ENCODE peak calls at places on chromosomes 11 and 22, in nine cellular contexts. One of them, this sample, is unnamed.

GRCh38 chr11:69446108-69446507 is 35.4 kb upstream of the LINC01488 start:
- DNase-seq in CD4-positive, CD25-positive, alpha-beta regulatory T cell: no peak
- DNase-seq in EH: no peak
- DNase-seq in coronary artery: no peak
- DNase-seq in HCT116: no peak
- DNase-seq in T-helper 1 cell: no peak
- DNase-seq in kidney tubule cell: no peak
- DNase-seq in glutamatergic neuron: no peak
- DNase-seq in left ventricle myocardium superior: no peak
- DNase-seq in this sample: no peak

GRCh38 chr11:17978553-17979287 is 34.1 kb downstream of the SERGEF start:
- DNase-seq in coronary artery: no peak
- DNase-seq in CD4-positive, CD25-positive, alpha-beta regulatory T cell: no peak
- DNase-seq in kidney tubule cell: peak; percentile 66
- DNase-seq in HCT116: no peak
- DNase-seq in glutamatergic neuron: peak; percentile 83
- DNase-seq in T-helper 1 cell: no peak
- DNase-seq in left ventricle myocardium superior: peak; percentile 57
- DNase-seq in EH: peak; percentile 55
- DNase-seq in this sample: no peak

GRCh38 chr11:66327171-66328035 is 8.8 kb downstream of the RIN1 start:
- DNase-seq in glutamatergic neuron: no peak
- DNase-seq in left ventricle myocardium superior: peak; percentile 46
- DNase-seq in kidney tubule cell: peak; percentile 62
- DNase-seq in HCT116: no peak
- DNase-seq in CD4-positive, CD25-positive, alpha-beta regulatory T cell: no peak
- DNase-seq in EH: peak; percentile 84
- DNase-seq in T-helper 1 cell: no peak
- DNase-seq in coronary artery: no peak
- DNase-seq in this sample: no peak

GRCh38 chr11:12124306-12124705 is 13.9 kb downstream of the MICAL2 start:
- DNase-seq in T-helper 1 cell: no peak
- DNase-seq in glutamatergic neuron: no peak
- DNase-seq in HCT116: no peak
- DNase-seq in CD4-positive, CD25-positive, alpha-beta regulatory T cell: no peak
- DNase-seq in EH: no peak
- DNase-seq in kidney tubule cell: no peak
- DNase-seq in coronary artery: no peak
- DNase-seq in left ventricle myocardium superior: no peak
- DNase-seq in this sample: peak; percentile 35

GRCh38 chr11:119720311-119720710 is 8.7 kb downstream of the NECTIN1 start:
- DNase-seq in T-helper 1 cell: no peak
- DNase-seq in coronary artery: no peak
- DNase-seq in HCT116: no peak
- DNase-seq in left ventricle myocardium superior: no peak
- DNase-seq in CD4-positive, CD25-positive, alpha-beta regulatory T cell: no peak
- DNase-seq in kidney tubule cell: no peak
- DNase-seq in EH: no peak
- DNase-seq in glutamatergic neuron: no peak
- DNase-seq in this sample: no peak

GRCh38 chr22:19066531-19067271 is 55.5 kb downstream of the DGCR2 start:
- DNase-seq in EH: peak; percentile 82
- DNase-seq in T-helper 1 cell: no peak
- DNase-seq in HCT116: no peak
- DNase-seq in coronary artery: peak; percentile 67
- DNase-seq in kidney tubule cell: peak; percentile 68
- DNase-seq in left ventricle myocardium superior: no peak
- DNase-seq in glutamatergic neuron: no peak
- DNase-seq in CD4-positive, CD25-positive, alpha-beta regulatory T cell: no peak
- DNase-seq in this sample: peak; percentile 67

GRCh38 chr11:27909386-27909785 is 198.6 kb downstream of the KIF18A start:
- DNase-seq in T-helper 1 cell: no peak
- DNase-seq in EH: no peak
- DNase-seq in kidney tubule cell: no peak
- DNase-seq in HCT116: no peak
- DNase-seq in glutamatergic neuron: no peak
- DNase-seq in CD4-positive, CD25-positive, alpha-beta regulatory T cell: no peak
- DNase-seq in left ventricle myocardium superior: no peak
- DNase-seq in coronary artery: no peak
- DNase-seq in this sample: no peak

GRCh38 chr11:68380786-68381622 is 68.6 kb downstream of the LRP5 start:
- DNase-seq in kidney tubule cell: no peak
- DNase-seq in glutamatergic neuron: no peak
- DNase-seq in T-helper 1 cell: no peak
- DNase-seq in CD4-positive, CD25-positive, alpha-beta regulatory T cell: no peak
- DNase-seq in EH: peak; percentile 57
- DNase-seq in HCT116: no peak
- DNase-seq in left ventricle myocardium superior: peak; percentile 63
- DNase-seq in coronary artery: no peak
- DNase-seq in this sample: no peak

GRCh38 chr11:93248602-93249001 is 50.8 kb upstream of the SLC36A4 start:
- DNase-seq in coronary artery: no peak
- DNase-seq in T-helper 1 cell: no peak
- DNase-seq in EH: peak; percentile 2
- DNase-seq in left ventricle myocardium superior: no peak
- DNase-seq in glutamatergic neuron: no peak
- DNase-seq in CD4-positive, CD25-positive, alpha-beta regulatory T cell: no peak
- DNase-seq in HCT116: peak; percentile 8
- DNase-seq in kidney tubule cell: no peak
- DNase-seq in this sample: no peak

GRCh38 chr22:23696326-23696851 is 5.6 kb downstream of the RGL4 start:
- DNase-seq in HCT116: no peak
- DNase-seq in coronary artery: no peak
- DNase-seq in CD4-positive, CD25-positive, alpha-beta regulatory T cell: peak; percentile 85
- DNase-seq in glutamatergic neuron: no peak
- DNase-seq in T-helper 1 cell: peak; percentile 60
- DNase-seq in left ventricle myocardium superior: no peak
- DNase-seq in EH: no peak
- DNase-seq in kidney tubule cell: no peak
- DNase-seq in this sample: peak; percentile 89

GRCh38 chr22:45946805-45947600 is 30.0 kb downstream of the WNT7B start:
- DNase-seq in kidney tubule cell: peak; percentile 36
- DNase-seq in T-helper 1 cell: no peak
- DNase-seq in glutamatergic neuron: no peak
- DNase-seq in CD4-positive, CD25-positive, alpha-beta regulatory T cell: no peak
- DNase-seq in EH: no peak
- DNase-seq in coronary artery: no peak
- DNase-seq in left ventricle myocardium superior: peak; percentile 49
- DNase-seq in HCT116: no peak
- DNase-seq in this sample: no peak

GRCh38 chr11:134503596-134503995 is 91.6 kb upstream of the B3GAT1 start:
- DNase-seq in EH: no peak
- DNase-seq in left ventricle myocardium superior: no peak
- DNase-seq in coronary artery: no peak
- DNase-seq in kidney tubule cell: no peak
- DNase-seq in T-helper 1 cell: no peak
- DNase-seq in CD4-positive, CD25-positive, alpha-beta regulatory T cell: no peak
- DNase-seq in glutamatergic neuron: no peak
- DNase-seq in HCT116: no peak
- DNase-seq in this sample: peak; percentile 63

GRCh38 chr11:61126266-61126665 is 24.0 kb downstream of the CD5 start:
- DNase-seq in glutamatergic neuron: no peak
- DNase-seq in left ventricle myocardium superior: peak; percentile 62
- DNase-seq in kidney tubule cell: no peak
- DNase-seq in T-helper 1 cell: no peak
- DNase-seq in HCT116: no peak
- DNase-seq in CD4-positive, CD25-positive, alpha-beta regulatory T cell: no peak
- DNase-seq in EH: no peak
- DNase-seq in coronary artery: no peak
- DNase-seq in this sample: no peak

GRCh38 chr11:60700689-60701508 is 1.5 kb downstream of the MS4A8 start:
- DNase-seq in T-helper 1 cell: no peak
- DNase-seq in left ventricle myocardium superior: no peak
- DNase-seq in kidney tubule cell: peak; percentile 15
- DNase-seq in EH: no peak
- DNase-seq in HCT116: peak; percentile 35
- DNase-seq in coronary artery: no peak
- DNase-seq in CD4-positive, CD25-positive, alpha-beta regulatory T cell: no peak
- DNase-seq in glutamatergic neuron: peak; percentile 24
- DNase-seq in this sample: no peak

GRCh38 chr11:30346068-30346688 is 23.3 kb downstream of the ARL14EP start:
- DNase-seq in CD4-positive, CD25-positive, alpha-beta regulatory T cell: peak; percentile 38
- DNase-seq in glutamatergic neuron: no peak
- DNase-seq in left ventricle myocardium superior: no peak
- DNase-seq in kidney tubule cell: peak; percentile 60
- DNase-seq in T-helper 1 cell: no peak
- DNase-seq in coronary artery: no peak
- DNase-seq in EH: peak; percentile 63
- DNase-seq in HCT116: peak; percentile 15
- DNase-seq in this sample: no peak

GRCh38 chr11:133934096-133934495 is 22.7 kb downstream of the IGSF9B start:
- DNase-seq in CD4-positive, CD25-positive, alpha-beta regulatory T cell: no peak
- DNase-seq in HCT116: no peak
- DNase-seq in EH: no peak
- DNase-seq in left ventricle myocardium superior: no peak
- DNase-seq in kidney tubule cell: no peak
- DNase-seq in glutamatergic neuron: no peak
- DNase-seq in coronary artery: no peak
- DNase-seq in T-helper 1 cell: no peak
- DNase-seq in this sample: no peak

GRCh38 chr11:28833670-28834069 is 725.5 kb downstream of the METTL15 start:
- DNase-seq in HCT116: no peak
- DNase-seq in EH: peak; percentile 97
- DNase-seq in coronary artery: no peak
- DNase-seq in glutamatergic neuron: no peak
- DNase-seq in kidney tubule cell: peak; percentile 96
- DNase-seq in left ventricle myocardium superior: no peak
- DNase-seq in T-helper 1 cell: no peak
- DNase-seq in CD4-positive, CD25-positive, alpha-beta regulatory T cell: no peak
- DNase-seq in this sample: no peak

GRCh38 chr11:66659785-66660184 is 17.9 kb downstream of the RBM4B start:
- DNase-seq in coronary artery: no peak
- DNase-seq in left ventricle myocardium superior: no peak
- DNase-seq in CD4-positive, CD25-positive, alpha-beta regulatory T cell: no peak
- DNase-seq in glutamatergic neuron: no peak
- DNase-seq in HCT116: no peak
- DNase-seq in T-helper 1 cell: no peak
- DNase-seq in kidney tubule cell: no peak
- DNase-seq in EH: no peak
- DNase-seq in this sample: no peak

GRCh38 chr22:25786165-25786564 is 44.2 kb downstream of the MYO18B start:
- DNase-seq in CD4-positive, CD25-positive, alpha-beta regulatory T cell: no peak
- DNase-seq in glutamatergic neuron: no peak
- DNase-seq in T-helper 1 cell: no peak
- DNase-seq in coronary artery: no peak
- DNase-seq in kidney tubule cell: no peak
- DNase-seq in HCT116: no peak
- DNase-seq in EH: no peak
- DNase-seq in left ventricle myocardium superior: no peak
- DNase-seq in this sample: no peak

GRCh38 chr11:111419641-111420327 is 40.7 kb upstream of the POU2AF1 start:
- DNase-seq in CD4-positive, CD25-positive, alpha-beta regulatory T cell: no peak
- DNase-seq in kidney tubule cell: no peak
- DNase-seq in left ventricle myocardium superior: peak; percentile 31
- DNase-seq in glutamatergic neuron: no peak
- DNase-seq in T-helper 1 cell: no peak
- DNase-seq in coronary artery: no peak
- DNase-seq in HCT116: no peak
- DNase-seq in EH: no peak
- DNase-seq in this sample: no peak

GRCh38 chr11:2804189-2804588 is 81.4 kb downstream of the CDKN1C start:
- DNase-seq in T-helper 1 cell: no peak
- DNase-seq in EH: no peak
- DNase-seq in coronary artery: peak; percentile 29
- DNase-seq in kidney tubule cell: no peak
- DNase-seq in left ventricle myocardium superior: no peak
- DNase-seq in HCT116: no peak
- DNase-seq in CD4-positive, CD25-positive, alpha-beta regulatory T cell: no peak
- DNase-seq in glutamatergic neuron: peak; percentile 12
- DNase-seq in this sample: no peak

GRCh38 chr22:20109411-20110358 is 6.2 kb upstream of the RANBP1 start:
- DNase-seq in glutamatergic neuron: peak; percentile 15
- DNase-seq in kidney tubule cell: no peak
- DNase-seq in HCT116: no peak
- DNase-seq in left ventricle myocardium superior: peak; percentile 33
- DNase-seq in coronary artery: no peak
- DNase-seq in T-helper 1 cell: no peak
- DNase-seq in EH: no peak
- DNase-seq in CD4-positive, CD25-positive, alpha-beta regulatory T cell: no peak
- DNase-seq in this sample: no peak

GRCh38 chr22:36021649-36022048 is 7.0 kb downstream of the RBFOX2 start:
- DNase-seq in EH: peak; percentile 18
- DNase-seq in HCT116: no peak
- DNase-seq in T-helper 1 cell: no peak
- DNase-seq in left ventricle myocardium superior: no peak
- DNase-seq in kidney tubule cell: no peak
- DNase-seq in glutamatergic neuron: no peak
- DNase-seq in CD4-positive, CD25-positive, alpha-beta regulatory T cell: no peak
- DNase-seq in coronary artery: no peak
- DNase-seq in this sample: no peak

GRCh38 chr11:2498750-2499149 is 53.9 kb downstream of the KCNQ1 start:
- DNase-seq in HCT116: no peak
- DNase-seq in left ventricle myocardium superior: no peak
- DNase-seq in coronary artery: no peak
- DNase-seq in glutamatergic neuron: no peak
- DNase-seq in CD4-positive, CD25-positive, alpha-beta regulatory T cell: no peak
- DNase-seq in EH: no peak
- DNase-seq in kidney tubule cell: no peak
- DNase-seq in T-helper 1 cell: no peak
- DNase-seq in this sample: peak; percentile 56

GRCh38 chr11:126781942-126782341 is 218.6 kb downstream of the KIRREL3 start:
- DNase-seq in EH: no peak
- DNase-seq in kidney tubule cell: no peak
- DNase-seq in left ventricle myocardium superior: no peak
- DNase-seq in CD4-positive, CD25-positive, alpha-beta regulatory T cell: no peak
- DNase-seq in coronary artery: no peak
- DNase-seq in T-helper 1 cell: no peak
- DNase-seq in HCT116: no peak
- DNase-seq in glutamatergic neuron: no peak
- DNase-seq in this sample: no peak

GRCh38 chr22:38613588-38613987 is 42.6 kb downstream of the FAM227A start:
- DNase-seq in EH: no peak
- DNase-seq in coronary artery: no peak
- DNase-seq in CD4-positive, CD25-positive, alpha-beta regulatory T cell: no peak
- DNase-seq in left ventricle myocardium superior: no peak
- DNase-seq in T-helper 1 cell: no peak
- DNase-seq in glutamatergic neuron: no peak
- DNase-seq in kidney tubule cell: no peak
- DNase-seq in HCT116: no peak
- DNase-seq in this sample: no peak

GRCh38 chr11:112588252-112588668 is 327.6 kb upstream of the PLET1 start:
- DNase-seq in glutamatergic neuron: peak; percentile 75
- DNase-seq in kidney tubule cell: peak; percentile 78
- DNase-seq in coronary artery: no peak
- DNase-seq in HCT116: peak; percentile 83
- DNase-seq in left ventricle myocardium superior: peak; percentile 66
- DNase-seq in EH: peak; percentile 77
- DNase-seq in CD4-positive, CD25-positive, alpha-beta regulatory T cell: peak; percentile 41
- DNase-seq in T-helper 1 cell: no peak
- DNase-seq in this sample: no peak

GRCh38 chr11:80023416-80023815 is 582.6 kb upstream of the TENM4 start:
- DNase-seq in T-helper 1 cell: no peak
- DNase-seq in EH: no peak
- DNase-seq in left ventricle myocardium superior: no peak
- DNase-seq in glutamatergic neuron: no peak
- DNase-seq in kidney tubule cell: peak; percentile 6
- DNase-seq in CD4-positive, CD25-positive, alpha-beta regulatory T cell: no peak
- DNase-seq in HCT116: no peak
- DNase-seq in coronary artery: no peak
- DNase-seq in this sample: no peak

GRCh38 chr11:119029340-119030028 is 1.2 kb downstream of the SLC37A4 start:
- DNase-seq in left ventricle myocardium superior: no peak
- DNase-seq in T-helper 1 cell: no peak
- DNase-seq in HCT116: no peak
- DNase-seq in coronary artery: no peak
- DNase-seq in kidney tubule cell: peak; percentile 92
- DNase-seq in glutamatergic neuron: no peak
- DNase-seq in EH: no peak
- DNase-seq in CD4-positive, CD25-positive, alpha-beta regulatory T cell: peak; percentile 19
- DNase-seq in this sample: no peak

GRCh38 chr11:18115360-18116127 is 9.7 kb upstream of the SAAL1 start:
- DNase-seq in left ventricle myocardium superior: peak; percentile 31
- DNase-seq in EH: peak; percentile 64
- DNase-seq in CD4-positive, CD25-positive, alpha-beta regulatory T cell: peak; percentile 63
- DNase-seq in kidney tubule cell: peak; percentile 73
- DNase-seq in HCT116: peak; percentile 76
- DNase-seq in glutamatergic neuron: peak; percentile 75
- DNase-seq in T-helper 1 cell: peak; percentile 43
- DNase-seq in coronary artery: no peak
- DNase-seq in this sample: no peak

GRCh38 chr11:90288207-90288821 is 65.5 kb upstream of the CHORDC1 start:
- DNase-seq in CD4-positive, CD25-positive, alpha-beta regulatory T cell: no peak
- DNase-seq in kidney tubule cell: peak; percentile 54
- DNase-seq in glutamatergic neuron: no peak
- DNase-seq in T-helper 1 cell: no peak
- DNase-seq in EH: peak; percentile 2
- DNase-seq in HCT116: peak; percentile 16
- DNase-seq in coronary artery: no peak
- DNase-seq in left ventricle myocardium superior: no peak
- DNase-seq in this sample: no peak

This sample was measured in cardiac septum.